ENCODE peak calls at places on chromosomes 16 and 17, in eight cellular contexts. One of them, this sample, is unnamed.
A peak's percentile ranks its signal among the peaks of the same experiment; 100 is the strongest.

GRCh38 chr17:17782425-17783120 is 54.2 kb downstream of the SREBF1 start:
- DNase-seq in epithelial cell of esophagus: no peak
- DNase-seq in endothelial cell: no peak
- DNase-seq in neural crest cell: peak; percentile 28
- DNase-seq in breast epithelium: no peak
- DNase-seq in type B pancreatic cell: no peak
- DNase-seq in Calu3: peak; percentile 8
- DNase-seq in body of pancreas: peak; percentile 45
- DNase-seq in this sample: no peak

GRCh38 chr16:55502801-55503366 is 6.0 kb upstream of the LPCAT2 start:
- DNase-seq in epithelial cell of esophagus: no peak
- DNase-seq in endothelial cell: no peak
- DNase-seq in neural crest cell: peak; percentile 53
- DNase-seq in breast epithelium: peak; percentile 68
- DNase-seq in type B pancreatic cell: no peak
- DNase-seq in Calu3: peak; percentile 65
- DNase-seq in body of pancreas: peak; percentile 97
- DNase-seq in this sample: no peak

GRCh38 chr16:65989861-65990260 is 376.6 kb upstream of the CDH5 start:
- DNase-seq in epithelial cell of esophagus: no peak
- DNase-seq in endothelial cell: no peak
- DNase-seq in neural crest cell: no peak
- DNase-seq in breast epithelium: no peak
- DNase-seq in type B pancreatic cell: no peak
- DNase-seq in Calu3: no peak
- DNase-seq in body of pancreas: no peak
- DNase-seq in this sample: no peak

GRCh38 chr17:57349533-57350227 is 93.4 kb downstream of the MSI2 start:
- DNase-seq in epithelial cell of esophagus: peak; percentile 24
- DNase-seq in endothelial cell: no peak
- DNase-seq in neural crest cell: no peak
- DNase-seq in breast epithelium: no peak
- DNase-seq in type B pancreatic cell: no peak
- DNase-seq in Calu3: no peak
- DNase-seq in body of pancreas: no peak
- DNase-seq in this sample: no peak

GRCh38 chr16:56964243-56965148 is 2.7 kb downstream of the CETP start:
- DNase-seq in epithelial cell of esophagus: peak; percentile 60
- DNase-seq in endothelial cell: peak; percentile 95
- DNase-seq in neural crest cell: peak; percentile 95
- DNase-seq in breast epithelium: peak; percentile 35
- DNase-seq in type B pancreatic cell: peak; percentile 82
- DNase-seq in Calu3: peak; percentile 67
- DNase-seq in body of pancreas: peak; percentile 76
- DNase-seq in this sample: peak; percentile 94

GRCh38 chr16:17828012-17828411 is 357.3 kb upstream of the XYLT1 start:
- DNase-seq in epithelial cell of esophagus: no peak
- DNase-seq in endothelial cell: no peak
- DNase-seq in neural crest cell: no peak
- DNase-seq in breast epithelium: no peak
- DNase-seq in type B pancreatic cell: no peak
- DNase-seq in Calu3: no peak
- DNase-seq in body of pancreas: no peak
- DNase-seq in this sample: no peak

GRCh38 chr17:55274371-55275255 is 9.9 kb downstream of the HLF start:
- DNase-seq in epithelial cell of esophagus: no peak
- DNase-seq in endothelial cell: no peak
- DNase-seq in neural crest cell: no peak
- DNase-seq in breast epithelium: no peak
- DNase-seq in type B pancreatic cell: no peak
- DNase-seq in Calu3: no peak
- DNase-seq in body of pancreas: no peak
- DNase-seq in this sample: no peak

GRCh38 chr17:78925662-78926555 is 722 bp upstream of the TIMP2 start:
- DNase-seq in epithelial cell of esophagus: no peak
- DNase-seq in endothelial cell: peak; percentile 51
- DNase-seq in neural crest cell: no peak
- DNase-seq in breast epithelium: peak; percentile 84
- DNase-seq in type B pancreatic cell: no peak
- DNase-seq in Calu3: no peak
- DNase-seq in body of pancreas: peak; percentile 66
- DNase-seq in this sample: no peak

GRCh38 chr17:56165017-56165720 is 11.9 kb downstream of the ANKFN1 start:
- DNase-seq in epithelial cell of esophagus: no peak
- DNase-seq in endothelial cell: no peak
- DNase-seq in neural crest cell: no peak
- DNase-seq in breast epithelium: no peak
- DNase-seq in type B pancreatic cell: no peak
- DNase-seq in Calu3: no peak
- DNase-seq in body of pancreas: no peak
- DNase-seq in this sample: no peak

GRCh38 chr17:41957058-41957868 is 9.3 kb upstream of the CNP start:
- DNase-seq in epithelial cell of esophagus: no peak
- DNase-seq in endothelial cell: peak; percentile 46
- DNase-seq in neural crest cell: no peak
- DNase-seq in breast epithelium: no peak
- DNase-seq in type B pancreatic cell: no peak
- DNase-seq in Calu3: no peak
- DNase-seq in body of pancreas: peak; percentile 34
- DNase-seq in this sample: no peak

GRCh38 chr17:43755389-43755875 is 3.2 kb downstream of the SOST start:
- DNase-seq in epithelial cell of esophagus: peak; percentile 43
- DNase-seq in endothelial cell: peak; percentile 54
- DNase-seq in neural crest cell: no peak
- DNase-seq in breast epithelium: no peak
- DNase-seq in type B pancreatic cell: no peak
- DNase-seq in Calu3: peak; percentile 44
- DNase-seq in body of pancreas: no peak
- DNase-seq in this sample: peak; percentile 38

GRCh38 chr17:57406131-57406980 is 150.0 kb downstream of the MSI2 start:
- DNase-seq in epithelial cell of esophagus: no peak
- DNase-seq in endothelial cell: peak; percentile 11
- DNase-seq in neural crest cell: peak; percentile 49
- DNase-seq in breast epithelium: peak; percentile 37
- DNase-seq in type B pancreatic cell: no peak
- DNase-seq in Calu3: no peak
- DNase-seq in body of pancreas: no peak
- DNase-seq in this sample: no peak

GRCh38 chr16:50696575-50697420 is 3.4 kb downstream of the NOD2 start:
- DNase-seq in epithelial cell of esophagus: peak; percentile 98
- DNase-seq in endothelial cell: no peak
- DNase-seq in neural crest cell: no peak
- DNase-seq in breast epithelium: peak; percentile 95
- DNase-seq in type B pancreatic cell: no peak
- DNase-seq in Calu3: peak; percentile 81
- DNase-seq in body of pancreas: peak; percentile 49
- DNase-seq in this sample: peak; percentile 53

GRCh38 chr17:59093702-59094231 is 12.9 kb downstream of the TRIM37 start:
- DNase-seq in epithelial cell of esophagus: peak; percentile 79
- DNase-seq in endothelial cell: no peak
- DNase-seq in neural crest cell: no peak
- DNase-seq in breast epithelium: no peak
- DNase-seq in type B pancreatic cell: no peak
- DNase-seq in Calu3: peak; percentile 28
- DNase-seq in body of pancreas: peak; percentile 29
- DNase-seq in this sample: no peak

GRCh38 chr17:42843358-42843934 is 934 bp upstream of the AOC2 start:
- DNase-seq in epithelial cell of esophagus: peak; percentile 75
- DNase-seq in endothelial cell: peak; percentile 48
- DNase-seq in neural crest cell: peak; percentile 39
- DNase-seq in breast epithelium: no peak
- DNase-seq in type B pancreatic cell: no peak
- DNase-seq in Calu3: peak; percentile 61
- DNase-seq in body of pancreas: peak; percentile 60
- DNase-seq in this sample: no peak

DNA sequence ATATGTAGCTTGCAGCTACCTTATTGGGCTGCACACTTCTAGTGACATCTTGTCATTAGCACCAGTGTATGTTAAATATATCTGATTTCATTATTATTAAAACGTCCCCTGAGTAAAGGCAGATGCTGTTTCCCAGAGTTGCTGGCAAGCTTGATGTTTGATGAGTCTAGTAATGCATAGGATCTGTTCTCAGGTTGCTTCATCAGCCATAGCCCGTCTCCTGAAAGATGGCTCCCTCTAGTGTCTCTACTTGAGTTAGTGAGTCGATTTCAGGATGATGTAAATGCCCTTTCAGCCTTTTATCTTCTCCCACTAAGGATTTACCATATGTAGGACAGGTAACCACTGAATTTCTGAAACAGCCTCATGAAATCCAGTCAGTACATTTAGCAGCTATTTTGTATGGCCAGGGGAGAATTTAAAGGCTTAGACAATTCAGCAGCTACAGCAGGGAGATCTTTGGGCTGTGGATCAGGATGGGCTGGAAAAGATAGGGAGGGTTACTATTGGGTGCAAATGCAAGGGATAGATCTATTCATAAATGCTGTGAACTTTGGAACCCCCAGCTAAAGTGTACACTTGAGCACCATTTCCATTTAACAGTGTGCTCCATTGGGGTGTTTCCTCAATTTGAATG is 376.3 kb downstream of the CNTNAP4 start:
- DNase-seq in epithelial cell of esophagus: peak; percentile 80
- DNase-seq in endothelial cell: no peak
- DNase-seq in neural crest cell: peak; percentile 15
- DNase-seq in breast epithelium: no peak
- DNase-seq in type B pancreatic cell: no peak
- DNase-seq in Calu3: peak; percentile 44
- DNase-seq in body of pancreas: peak; percentile 15
- DNase-seq in this sample: no peak
- TF ChIP-seq CTCF in epithelial cell of esophagus: peak; percentile 86
- TF ChIP-seq CTCF in endothelial cell: no peak
- TF ChIP-seq CTCF in neural crest cell: peak; percentile 78
- TF ChIP-seq CTCF in breast epithelium: no peak
- TF ChIP-seq CTCF in type B pancreatic cell: peak; percentile 82
- TF ChIP-seq CTCF in Calu3: peak; percentile 56
- TF ChIP-seq CTCF in body of pancreas: peak; percentile 58
- TF ChIP-seq CTCF in this sample: no peak

GRCh38 chr16:1151424-1152122 is 1.3 kb upstream of the CACNA1H start:
- DNase-seq in epithelial cell of esophagus: no peak
- DNase-seq in endothelial cell: no peak
- DNase-seq in neural crest cell: no peak
- DNase-seq in breast epithelium: no peak
- DNase-seq in type B pancreatic cell: no peak
- DNase-seq in Calu3: no peak
- DNase-seq in body of pancreas: no peak
- DNase-seq in this sample: no peak

GRCh38 chr16:1153480-1154160 is 714 bp downstream of the CACNA1H start:
- DNase-seq in epithelial cell of esophagus: no peak
- DNase-seq in endothelial cell: peak; percentile 30
- DNase-seq in neural crest cell: no peak
- DNase-seq in breast epithelium: no peak
- DNase-seq in type B pancreatic cell: no peak
- DNase-seq in Calu3: no peak
- DNase-seq in body of pancreas: no peak
- DNase-seq in this sample: no peak

GRCh38 chr16:1154291-1154886 is 1.5 kb downstream of the CACNA1H start:
- DNase-seq in epithelial cell of esophagus: no peak
- DNase-seq in endothelial cell: no peak
- DNase-seq in neural crest cell: no peak
- DNase-seq in breast epithelium: no peak
- DNase-seq in type B pancreatic cell: no peak
- DNase-seq in Calu3: no peak
- DNase-seq in body of pancreas: no peak
- DNase-seq in this sample: no peak

GRCh38 chr16:1152123-1152638 is 725 bp upstream of the CACNA1H start:
- DNase-seq in epithelial cell of esophagus: no peak
- DNase-seq in endothelial cell: peak; percentile 26
- DNase-seq in neural crest cell: peak; percentile 32
- DNase-seq in breast epithelium: no peak
- DNase-seq in type B pancreatic cell: no peak
- DNase-seq in Calu3: no peak
- DNase-seq in body of pancreas: no peak
- DNase-seq in this sample: peak; percentile 27

DNA sequence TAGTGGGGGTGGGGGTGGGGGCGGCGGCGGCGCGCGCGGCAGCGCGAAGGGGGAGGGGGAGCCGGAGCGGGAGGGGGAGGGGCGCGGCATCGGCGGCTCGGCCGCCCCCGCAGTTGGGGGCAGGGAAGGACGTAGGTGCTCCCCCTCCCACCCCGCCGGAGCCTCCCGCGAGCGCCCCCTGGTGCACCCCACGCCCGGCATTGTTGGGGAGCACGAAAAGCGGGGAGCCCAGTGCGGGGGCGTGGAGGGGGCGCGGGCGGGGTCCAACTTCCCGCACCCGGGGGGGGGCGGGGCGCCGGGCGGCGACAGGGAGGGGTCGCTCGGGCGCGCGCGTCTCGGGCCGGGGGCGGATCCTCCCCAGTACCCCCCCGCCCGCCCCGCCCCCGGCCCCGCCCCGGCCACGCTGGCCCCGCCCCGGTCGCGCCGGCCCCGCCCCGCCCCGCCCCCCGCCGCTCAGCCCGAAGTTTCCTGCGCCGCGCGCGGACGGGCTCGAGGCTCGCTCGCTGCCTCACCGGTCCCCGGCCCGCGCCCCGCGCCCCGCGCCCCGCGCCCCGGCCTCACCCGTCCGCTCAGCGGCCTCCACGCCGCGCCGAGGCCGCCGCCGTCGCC is at the start of gene CACNA1H:
- DNase-seq in epithelial cell of esophagus: no peak
- DNase-seq in endothelial cell: peak; percentile 49
- DNase-seq in neural crest cell: peak; percentile 53
- DNase-seq in breast epithelium: no peak
- DNase-seq in type B pancreatic cell: no peak
- DNase-seq in Calu3: no peak
- DNase-seq in body of pancreas: no peak
- DNase-seq in this sample: peak; percentile 50
- TF ChIP-seq CTCF in epithelial cell of esophagus: no peak
- TF ChIP-seq CTCF in endothelial cell: peak; percentile 48
- TF ChIP-seq CTCF in neural crest cell: peak; percentile 64
- TF ChIP-seq CTCF in breast epithelium: no peak
- TF ChIP-seq CTCF in type B pancreatic cell: peak; percentile 73
- TF ChIP-seq CTCF in Calu3: no peak
- TF ChIP-seq CTCF in body of pancreas: no peak
- TF ChIP-seq CTCF in this sample: peak; percentile 32

GRCh38 chr16:89919535-89920406 is 1.1 kb downstream of the MC1R start:
- DNase-seq in epithelial cell of esophagus: no peak
- DNase-seq in endothelial cell: no peak
- DNase-seq in neural crest cell: no peak
- DNase-seq in breast epithelium: no peak
- DNase-seq in type B pancreatic cell: no peak
- DNase-seq in Calu3: no peak
- DNase-seq in body of pancreas: no peak
- DNase-seq in this sample: no peak
- TF ChIP-seq CTCF in epithelial cell of esophagus: no peak
- TF ChIP-seq CTCF in endothelial cell: no peak
- TF ChIP-seq CTCF in neural crest cell: no peak
- TF ChIP-seq CTCF in breast epithelium: no peak
- TF ChIP-seq CTCF in type B pancreatic cell: no peak
- TF ChIP-seq CTCF in Calu3: no peak
- TF ChIP-seq CTCF in body of pancreas: no peak
- TF ChIP-seq CTCF in this sample: no peak

GRCh38 chr17:75625813-75626486 is 7.3 kb upstream of the SMIM5 start:
- DNase-seq in epithelial cell of esophagus: peak; percentile 30
- DNase-seq in endothelial cell: peak; percentile 67
- DNase-seq in neural crest cell: peak; percentile 64
- DNase-seq in breast epithelium: no peak
- DNase-seq in type B pancreatic cell: no peak
- DNase-seq in Calu3: peak; percentile 47
- DNase-seq in body of pancreas: no peak
- DNase-seq in this sample: no peak
- TF ChIP-seq CTCF in epithelial cell of esophagus: peak; percentile 75
- TF ChIP-seq CTCF in endothelial cell: peak; percentile 48
- TF ChIP-seq CTCF in neural crest cell: peak; percentile 72
- TF ChIP-seq CTCF in breast epithelium: no peak
- TF ChIP-seq CTCF in type B pancreatic cell: peak; percentile 78
- TF ChIP-seq CTCF in Calu3: peak; percentile 79
- TF ChIP-seq CTCF in body of pancreas: peak; percentile 51
- TF ChIP-seq CTCF in this sample: peak; percentile 15

GRCh38 chr16:3690991-3691720 is 26.2 kb downstream of the TRAP1 start:
- DNase-seq in epithelial cell of esophagus: no peak
- DNase-seq in endothelial cell: no peak
- DNase-seq in neural crest cell: no peak
- DNase-seq in breast epithelium: no peak
- DNase-seq in type B pancreatic cell: no peak
- DNase-seq in Calu3: no peak
- DNase-seq in body of pancreas: no peak
- DNase-seq in this sample: no peak
- TF ChIP-seq CTCF in epithelial cell of esophagus: no peak
- TF ChIP-seq CTCF in endothelial cell: no peak
- TF ChIP-seq CTCF in neural crest cell: no peak
- TF ChIP-seq CTCF in breast epithelium: no peak
- TF ChIP-seq CTCF in type B pancreatic cell: no peak
- TF ChIP-seq CTCF in Calu3: no peak
- TF ChIP-seq CTCF in body of pancreas: no peak
- TF ChIP-seq CTCF in this sample: no peak